ENCODE peak calls at places on chromosomes 7 and 10, in ten cellular contexts. A is ELR; T is caudate nucleus; N is stimulated activated naive B cell treated with anti-CD40 and anti-IgM and Interleukin-4, amounts not matched to agents 10 μg/mL and 1 μg/mL and 100 μg/mL, for 72 hours; D is cardiac fibroblast; U is endothelial cell; S is stimulated activated naive CD4-positive, alpha-beta T cell; F is lung microvascular endothelial cell; Q is activated T-helper 1 cell treated with anti-CD3 and anti-CD28 coated beads, Interleukin-12 subunit alpha, Interleukin-12 subunit beta, Interleukin-2, Interleukin-4 antibody, amounts not matched to agents 30 ng/mL and 10 ng/mL and 1 ng/mL, durations not matched to agents 14 hours and 24 hours and 36 hours; G is NCI-H1105. B is an unnamed sample.

GRCh38 chr10:46229144-46229563 is 57.6 kb upstream of the ANTXRL start:
- DNase-seq in A (peak), T (no peak), N (no peak), D (peak), U (peak), S (no peak), F (no peak), Q (no peak), G (no peak), B (no peak)

GRCh38 chr7:30682131-30683083 is at the start of gene CRHR2:
- DNase-seq in A (no peak), T (no peak), N (no peak), D (no peak), U (peak), S (no peak), F (no peak), Q (peak), G (peak), B (no peak)

GRCh38 chr10:63628526-63629362 is 107.5 kb downstream of the REEP3 start:
- DNase-seq in A (peak), T (peak), N (peak), D (peak), U (peak), S (no peak), F (peak), Q (no peak), G (peak), B (peak)

GRCh38 chr7:13965077-13965476 is 24.4 kb downstream of the ETV1 start:
- DNase-seq in A (no peak), T (no peak), N (no peak), D (no peak), U (no peak), S (no peak), F (no peak), Q (no peak), G (no peak), B (no peak)

GRCh38 chr7:130566168-130566897 is 74.4 kb downstream of the MEST start:
- DNase-seq in A (peak), T (no peak), N (no peak), D (peak), U (no peak), S (no peak), F (peak), Q (no peak), G (no peak), B (no peak)

GRCh38 chr10:129771024-129771423 is 193.1 kb downstream of the EBF3 start:
- DNase-seq in A (no peak), T (no peak), N (no peak), D (no peak), U (no peak), S (no peak), F (no peak), Q (no peak), G (no peak), B (no peak)

GRCh38 chr10:16673443-16673842 is 143.8 kb downstream of the RSU1 start:
- DNase-seq in A (no peak), T (no peak), N (no peak), D (no peak), U (no peak), S (no peak), F (no peak), Q (no peak), G (peak), B (no peak)

GRCh38 chr7:102049765-102050164 is 232.3 kb downstream of the CUX1 start:
- DNase-seq in A (no peak), T (no peak), N (no peak), D (no peak), U (no peak), S (no peak), F (no peak), Q (no peak), G (no peak), B (no peak)

GRCh38 chr10:118481871-118482270 is 113.6 kb downstream of the PRLHR start:
- DNase-seq in A (no peak), T (no peak), N (no peak), D (no peak), U (no peak), S (no peak), F (no peak), Q (no peak), G (no peak), B (no peak)

GRCh38 chr10:74104996-74105395 is 45.6 kb downstream of the AP3M1 start:
- DNase-seq in A (no peak), T (no peak), N (no peak), D (no peak), U (no peak), S (no peak), F (no peak), Q (no peak), G (no peak), B (no peak)

GRCh38 chr10:3455385-3456334 is 283.1 kb upstream of the PITRM1 start:
- DNase-seq in A (peak), T (no peak), N (no peak), D (peak), U (peak), S (no peak), F (peak), Q (no peak), G (no peak), B (no peak)

GRCh38 chr7:30390872-30391646 is 87.5 kb downstream of the NOD1 start:
- DNase-seq in A (no peak), T (no peak), N (no peak), D (no peak), U (no peak), S (no peak), F (no peak), Q (no peak), G (no peak), B (no peak)

GRCh38 chr10:93221171-93221496 is 147.4 kb downstream of the CYP26A1 start:
- DNase-seq in A (no peak), T (no peak), N (no peak), D (no peak), U (no peak), S (no peak), F (no peak), Q (no peak), G (no peak), B (no peak)

GRCh38 chr7:38229386-38229785 is 44.0 kb downstream of the TARP start:
- DNase-seq in A (peak), T (no peak), N (no peak), D (peak), U (no peak), S (no peak), F (peak), Q (no peak), G (no peak), B (no peak)

GRCh38 chr10:89869180-89869579 is 167.8 kb downstream of the KIF20B start:
- DNase-seq in A (no peak), T (no peak), N (no peak), D (peak), U (no peak), S (no peak), F (no peak), Q (no peak), G (no peak), B (no peak)

GRCh38 chr10:133292919-133293809 is 15.5 kb downstream of the TUBGCP2 start:
- DNase-seq in A (peak), T (no peak), N (no peak), D (peak), U (no peak), S (no peak), F (peak), Q (no peak), G (no peak), B (no peak)

GRCh38 chr7:44285561-44285960 is 39.8 kb downstream of the CAMK2B start:
- DNase-seq in A (no peak), T (no peak), N (no peak), D (no peak), U (no peak), S (no peak), F (no peak), Q (no peak), G (no peak), B (no peak)

GRCh38 chr7:22607180-22607579 is 107.2 kb upstream of the STEAP1B start:
- DNase-seq in A (peak), T (no peak), N (no peak), D (no peak), U (no peak), S (no peak), F (no peak), Q (no peak), G (no peak), B (no peak)

B was measured in stimulated activated CD8-positive, alpha-beta memory T cell treated with anti-CD3 and anti-CD28 coated beads, Interleukin-4, amount 100 ng/mL, for 4 hours.